ENCODE peak calls at places on chromosomes 1 and 21, in four cellular contexts. D, U, C and X are unnamed samples.

GRCh38 chr1:100353073-100353801 is 931 bp downstream of the CDC14A start:
- DNase-seq in D (peak), U (peak), C (peak), X (no peak)

GRCh38 chr1:183879477-183879876 is 74.6 kb downstream of the RGL1 start:
- DNase-seq in C (no peak), D (no peak), U (no peak), X (no peak)

GRCh38 chr1:108141604-108142003 is 58.5 kb downstream of the SLC25A24 start:
- DNase-seq in D (no peak), U (no peak), C (no peak), X (peak)

GRCh38 chr1:23436520-23437354 is 12.2 kb upstream of the TCEA3 start:
- DNase-seq in D (no peak), C (peak), U (peak), X (no peak)

GRCh38 chr1:12547586-12548225 is 70.3 kb downstream of the DHRS3 start:
- DNase-seq in D (no peak), C (no peak), U (no peak), X (no peak)

GRCh38 chr1:94279048-94279447 is 41.7 kb upstream of the ARHGAP29 start:
- DNase-seq in D (no peak), C (no peak), U (no peak), X (no peak)

GRCh38 chr1:28646040-28646439 is 2.4 kb upstream of the RNU11 start:
- DNase-seq in U (no peak), C (no peak), D (no peak), X (peak)

GRCh38 chr1:159266832-159267231 is 35.3 kb upstream of the FCER1A start:
- DNase-seq in D (no peak), U (no peak), C (no peak), X (no peak)

GRCh38 chr1:114854693-114855320 is at the start of gene SYCP1:
- DNase-seq in U (no peak), C (no peak), D (no peak), X (no peak)

GRCh38 chr1:2235300-2235998 is 7.3 kb downstream of the SKI start:
- DNase-seq in D (no peak), U (no peak), C (no peak), X (no peak)

GRCh38 chr21:39330001-39330400 is 16.6 kb upstream of the BRWD1 start:
- DNase-seq in C (no peak), D (no peak), U (no peak), X (no peak)

GRCh38 chr1:207938016-207938415 is 27.1 kb upstream of the CD34 start:
- DNase-seq in U (peak), C (no peak), D (no peak), X (peak)

GRCh38 chr1:42484382-42484781 is 21.3 kb downstream of the CCDC30 start:
- DNase-seq in U (no peak), D (no peak), C (no peak), X (no peak)

GRCh38 chr1:17059391-17060128 is 5.7 kb upstream of the SDHB start:
- DNase-seq in D (peak), U (peak), C (peak), X (peak)

GRCh38 chr1:18234790-18235242 is 127.2 kb downstream of the IGSF21 start:
- DNase-seq in U (peak), D (no peak), C (no peak), X (peak)

GRCh38 chr1:40313329-40313957 is 3.6 kb downstream of the COL9A2 start:
- DNase-seq in U (no peak), C (no peak), D (peak), X (no peak)

GRCh38 chr1:32774950-32775634 is 42.1 kb downstream of the YARS1 start:
- DNase-seq in U (no peak), C (no peak), D (no peak), X (no peak)

GRCh38 chr1:95386371-95386770 is 152.4 kb downstream of the RWDD3 start:
- DNase-seq in U (no peak), C (no peak), D (no peak), X (no peak)

GRCh38 chr1:193219391-193219790 is 33.0 kb upstream of the B3GALT2 start:
- DNase-seq in U (no peak), D (no peak), C (no peak), X (no peak)

GRCh38 chr1:39683591-39684312 is 7.5 kb downstream of the HPCAL4 start:
- DNase-seq in C (peak), D (no peak), U (no peak), X (no peak)

GRCh38 chr1:94922756-94923465 is 4.0 kb downstream of the CNN3 start:
- DNase-seq in U (no peak), C (no peak), D (no peak), X (peak)

GRCh38 chr21:31220567-31220966 is 123.5 kb downstream of the TIAM1 start:
- DNase-seq in D (no peak), U (no peak), C (no peak), X (peak)

GRCh38 chr1:186202174-186202843 is 172.7 kb downstream of the TPR start:
- DNase-seq in D (no peak), C (no peak), U (no peak), X (peak)

GRCh38 chr1:115717541-115717940 is 51.0 kb downstream of the CASQ2 start:
- DNase-seq in D (no peak), C (no peak), U (peak), X (peak)

GRCh38 chr1:184801503-184801902 is 46.8 kb upstream of the EDEM3 start:
- DNase-seq in D (no peak), U (no peak), C (no peak), X (peak)

GRCh38 chr1:157429841-157430240 is 122.5 kb downstream of the FCRL5 start:
- DNase-seq in U (no peak), D (no peak), C (no peak), X (no peak)

GRCh38 chr1:71031426-71031825 is 16.2 kb downstream of the PTGER3 start:
- DNase-seq in C (no peak), D (no peak), U (no peak), X (no peak)

GRCh38 chr1:67983867-67984266 is 66.6 kb downstream of the DIRAS3 start:
- DNase-seq in C (no peak), U (no peak), D (no peak), X (no peak)

GRCh38 chr1:38084700-38085099 is 38.1 kb upstream of the POU3F1 start:
- DNase-seq in U (no peak), C (no peak), D (no peak), X (no peak)